ENCODE peak calls at places on chromosomes 13 and 19, in six cellular contexts. E, D, Z, T, N and Y are unnamed samples.

GRCh38 chr13:42355118-42355840 is 83.3 kb downstream of the AKAP11 start:
- ATAC-seq in E (peak), D (no peak), Z (no peak), T (no peak), N (no peak), Y (no peak)

GRCh38 chr19:4933528-4933927 is 24.2 kb downstream of the UHRF1 start:
- ATAC-seq in E (no peak), D (no peak), Z (peak), T (no peak), N (no peak), Y (no peak)

GRCh38 chr19:16087940-16088339 is 11.6 kb downstream of the TPM4 start:
- ATAC-seq in E (no peak), D (no peak), Z (no peak), T (peak), N (no peak), Y (no peak)

GRCh38 chr19:1766800-1767352 is 13.6 kb downstream of the ONECUT3 start:
- ATAC-seq in E (no peak), D (peak), Z (no peak), T (peak), N (no peak), Y (no peak)

GRCh38 chr13:48318014-48318713 is 14.6 kb downstream of the RB1 start:
- ATAC-seq in E (peak), D (no peak), Z (peak), T (no peak), N (peak), Y (peak)

GRCh38 chr19:3409346-3410064 is 43.1 kb downstream of the NFIC start:
- ATAC-seq in E (peak), D (no peak), Z (no peak), T (no peak), N (peak), Y (peak)

GRCh38 chr13:38147050-38147449 is 202.6 kb upstream of the UFM1 start:
- ATAC-seq in E (no peak), D (no peak), Z (no peak), T (no peak), N (no peak), Y (no peak)

GRCh38 chr19:45729774-45730388 is 815 bp downstream of the FBXO46 start:
- ATAC-seq in E (peak), D (peak), Z (no peak), T (peak), N (no peak), Y (no peak)

GRCh38 chr19:13289295-13289694 is 139.1 kb downstream of the IER2 start:
- ATAC-seq in E (no peak), D (no peak), Z (no peak), T (no peak), N (no peak), Y (no peak)

GRCh38 chr13:32629866-32630265 is 43.6 kb downstream of the PDS5B start:
- ATAC-seq in E (no peak), D (no peak), Z (no peak), T (no peak), N (no peak), Y (no peak)

GRCh38 chr19:1956868-1957492 is 16.0 kb downstream of the CSNK1G2 start:
- ATAC-seq in E (no peak), D (peak), Z (no peak), T (peak), N (peak), Y (peak)

GRCh38 chr19:13882841-13883240 is 5.9 kb downstream of the NANOS3 start:
- ATAC-seq in E (no peak), D (no peak), Z (no peak), T (no peak), N (no peak), Y (no peak)

GRCh38 chr13:31862828-31863227 is 123.5 kb downstream of the RXFP2 start:
- ATAC-seq in E (no peak), D (no peak), Z (no peak), T (no peak), N (no peak), Y (no peak)

GRCh38 chr13:100510208-100510997 is 78.2 kb downstream of the GGACT start:
- ATAC-seq in E (no peak), D (no peak), Z (no peak), T (no peak), N (peak), Y (no peak)

GRCh38 chr13:23608704-23609413 is 38.6 kb downstream of the TNFRSF19 start:
- ATAC-seq in E (peak), D (no peak), Z (peak), T (no peak), N (peak), Y (peak)

GRCh38 chr19:14383898-14384669 is 2.8 kb downstream of the ADGRE5 start:
- ATAC-seq in E (peak), D (no peak), Z (no peak), T (peak), N (peak), Y (peak)

GRCh38 chr19:2469102-2469914 is 6.6 kb upstream of the GADD45B start:
- ATAC-seq in E (no peak), D (peak), Z (no peak), T (peak), N (peak), Y (peak)

GRCh38 chr13:51523082-51523518 is 61.2 kb upstream of the WDFY2 start:
- ATAC-seq in E (no peak), D (no peak), Z (no peak), T (peak), N (no peak), Y (no peak)

GRCh38 chr19:10885241-10886169 is 14.2 kb downstream of the CARM1 start:
- ATAC-seq in E (no peak), D (no peak), Z (no peak), T (no peak), N (no peak), Y (no peak)

GRCh38 chr13:50587839-50588373 is 255.6 kb downstream of the DLEU7 start:
- ATAC-seq in E (no peak), D (no peak), Z (no peak), T (no peak), N (peak), Y (no peak)

GRCh38 chr13:58712191-58712590 is 1080.6 kb downstream of the PCDH17 start:
- ATAC-seq in E (no peak), D (no peak), Z (no peak), T (no peak), N (no peak), Y (no peak)

DNA sequence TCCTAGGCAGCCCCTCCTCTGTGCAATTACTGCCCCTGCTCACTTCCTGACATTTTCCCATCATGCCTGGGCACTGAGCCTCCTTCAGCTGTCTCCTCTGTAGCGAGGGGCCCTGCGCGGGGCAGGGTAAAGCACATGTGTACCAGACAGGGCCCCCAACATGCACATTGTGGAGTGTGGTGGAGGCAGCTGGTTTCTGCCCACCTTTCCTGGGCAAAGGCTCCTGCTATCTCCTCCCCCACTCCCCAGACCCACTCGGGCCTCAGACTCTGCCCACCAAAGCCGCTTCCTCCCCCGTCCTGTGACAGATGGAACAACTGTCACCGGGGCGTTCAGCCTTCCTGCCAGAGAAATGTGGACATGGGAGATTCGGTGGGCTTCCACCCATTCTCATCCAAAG is 2.9 kb upstream of the KPTN start:
- ATAC-seq in E (no peak), D (no peak), Z (no peak), T (no peak), N (no peak), Y (no peak)
- TF ChIP-seq POLR2A in E (no peak), D (no peak), Z (no peak), T (no peak), N (no peak), Y (no peak)

DNA sequence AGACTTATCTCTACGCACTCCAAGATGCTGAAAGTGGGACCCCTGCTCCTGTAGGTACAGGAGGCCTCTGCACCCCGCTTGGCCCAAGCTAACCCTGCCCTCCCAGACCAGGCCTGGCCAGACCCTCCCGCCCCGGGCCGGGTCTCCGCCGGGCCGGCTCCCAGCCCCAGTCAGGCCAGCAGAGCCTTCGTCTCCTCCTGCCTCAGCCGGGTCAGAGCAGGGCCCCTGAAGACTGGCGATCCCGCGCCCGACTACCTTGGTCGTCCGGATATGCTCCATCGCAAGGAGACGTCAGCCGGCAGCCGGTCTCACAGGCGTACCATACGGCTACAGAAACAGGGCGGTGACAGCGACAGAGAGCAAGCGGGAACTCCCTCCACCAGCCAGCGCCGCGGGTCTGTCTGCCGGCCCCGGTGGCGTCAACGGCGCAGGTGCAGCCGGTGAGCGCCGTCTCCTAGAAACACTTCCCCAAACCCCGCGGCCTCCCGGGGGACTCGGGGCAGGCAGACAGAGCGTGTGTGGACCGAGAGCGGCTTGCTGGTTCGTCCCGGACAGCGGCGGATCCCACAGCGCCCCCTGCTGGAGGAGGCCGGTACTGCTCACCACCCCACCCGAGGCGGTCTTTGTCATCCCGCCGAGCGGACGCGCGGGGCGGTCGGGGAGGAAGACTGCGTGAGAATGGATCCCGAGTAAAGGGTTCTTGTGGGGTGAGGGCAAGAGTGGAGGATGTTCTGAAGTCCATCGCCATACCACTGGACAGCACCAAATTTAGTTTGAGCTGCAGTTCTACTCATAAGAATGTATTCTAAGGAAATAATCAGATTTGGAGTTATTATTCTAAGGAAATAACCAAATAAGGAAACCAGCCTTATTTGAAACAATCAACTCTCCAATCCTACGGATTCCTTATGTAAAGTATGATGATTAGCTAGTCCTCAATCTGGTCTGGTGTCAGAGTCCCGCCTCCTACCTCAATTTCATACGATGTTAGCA is at the start of gene MTMR6:
- ATAC-seq in E (peak), D (peak), Z (peak), T (peak), N (peak), Y (peak)
- TF ChIP-seq POLR2A in E (peak), D (no peak), Z (peak), T (peak), N (no peak), Y (peak)

GRCh38 chr19:43765109-43765876 is 10.5 kb upstream of the SMG9 start:
- ATAC-seq in E (peak), D (peak), Z (peak), T (peak), N (peak), Y (peak)
- TF ChIP-seq POLR2A in E (no peak), D (no peak), Z (no peak), T (no peak), N (no peak), Y (no peak)

GRCh38 chr19:38851622-38852230 is 1.9 kb upstream of the HNRNPL start:
- ATAC-seq in E (peak), D (peak), Z (peak), T (peak), N (peak), Y (peak)

GRCh38 chr19:38850976-38851621 is 1.3 kb upstream of the HNRNPL start:
- ATAC-seq in E (no peak), D (no peak), Z (no peak), T (no peak), N (no peak), Y (no peak)

GRCh38 chr19:38853214-38853613 is 3.4 kb upstream of the HNRNPL start:
- ATAC-seq in E (no peak), D (no peak), Z (no peak), T (no peak), N (no peak), Y (no peak)

GRCh38 chr19:38850231-38850975 is 617 bp upstream of the HNRNPL start:
- ATAC-seq in E (peak), D (peak), Z (peak), T (peak), N (peak), Y (peak)

GRCh38 chr19:38852231-38853044 is 2.7 kb upstream of the HNRNPL start:
- ATAC-seq in E (no peak), D (no peak), Z (no peak), T (peak), N (no peak), Y (no peak)
- TF ChIP-seq POLR2A in E (no peak), D (no peak), Z (peak), T (peak), N (no peak), Y (peak)

GRCh38 chr13:103862525-103862924 is 796.3 kb upstream of the SLC10A2 start:
- ATAC-seq in E (no peak), D (no peak), Z (no peak), T (no peak), N (no peak), Y (no peak)

DNA sequence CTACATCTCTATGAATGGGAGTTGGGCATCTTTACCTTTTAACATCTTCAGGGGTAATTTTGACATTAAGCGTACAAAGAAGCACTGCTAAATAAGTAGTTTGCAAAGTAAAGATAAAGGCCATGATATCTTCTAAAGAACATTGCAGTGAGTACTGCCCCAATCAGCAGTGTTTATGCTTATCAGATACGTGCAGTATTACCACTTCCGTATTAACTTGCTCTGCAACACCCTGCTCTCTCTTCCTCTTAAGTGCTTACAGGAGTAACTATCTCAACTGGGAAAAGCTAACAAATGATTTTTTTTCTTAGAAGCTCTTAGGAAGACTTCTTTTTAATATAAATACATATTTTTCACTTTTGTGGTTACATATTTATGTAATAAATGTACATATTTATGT is 793.7 kb upstream of the SLC10A2 start:
- ATAC-seq in E (no peak), D (no peak), Z (no peak), T (no peak), N (no peak), Y (no peak)
- TF ChIP-seq POLR2A in E (no peak), D (no peak), Z (no peak), T (no peak), N (no peak), Y (no peak)